ENCODE peak calls at places on chromosome 2, in five cellular contexts. S, A, C, R and L are unnamed samples.

GRCh38 chr2:41283079-41283765 is 764.6 kb upstream of the PKDCC start:
- DNase-seq in A (no peak), S (no peak), C (no peak), R (no peak), L (no peak)

GRCh38 chr2:144330951-144331651 is 188.8 kb downstream of the ZEB2 start:
- DNase-seq in S (no peak), R (no peak), A (no peak), C (peak), L (peak)

GRCh38 chr2:45941758-45942738 is 290.6 kb downstream of the PRKCE start:
- DNase-seq in R (no peak), A (no peak), S (no peak), C (no peak), L (no peak)

GRCh38 chr2:54208364-54209240 is 47.4 kb downstream of the TSPYL6 start:
- DNase-seq in S (no peak), C (no peak), A (no peak), R (no peak), L (no peak)

GRCh38 chr2:235724964-235725603 is 231.2 kb downstream of the AGAP1 start:
- DNase-seq in C (no peak), S (no peak), R (no peak), A (no peak), L (no peak)

GRCh38 chr2:241894681-241895426 is 25.3 kb downstream of the RTP5 start:
- DNase-seq in S (peak), C (no peak), A (no peak), R (no peak), L (no peak)

GRCh38 chr2:132415256-132416079 is 1.1 kb upstream of the GPR39 start:
- DNase-seq in C (no peak), A (peak), S (no peak), R (no peak), L (peak)

GRCh38 chr2:217326238-217327022 is 466.6 kb upstream of the TNP1 start:
- DNase-seq in A (no peak), R (no peak), S (no peak), C (no peak), L (no peak)

GRCh38 chr2:105005601-105006000 is 32.3 kb upstream of the MRPS9 start:
- DNase-seq in S (no peak), C (no peak), A (no peak), R (no peak), L (no peak)

GRCh38 chr2:10601866-10602566 is 87.8 kb downstream of the NOL10 start:
- DNase-seq in R (no peak), C (no peak), A (no peak), S (no peak), L (no peak)

GRCh38 chr2:27323592-27324285 is 842 bp upstream of the MPV17 start:
- DNase-seq in S (no peak), R (no peak), A (no peak), C (peak), L (no peak)

GRCh38 chr2:12330916-12331315 is 385.8 kb upstream of the TRIB2 start:
- DNase-seq in A (no peak), R (no peak), S (no peak), C (no peak), L (peak)

GRCh38 chr2:85893428-85894258 is 4.9 kb upstream of the ST3GAL5 start:
- DNase-seq in A (no peak), C (no peak), S (no peak), R (no peak), L (peak)

GRCh38 chr2:15745907-15746306 is 154.2 kb downstream of the DDX1 start:
- DNase-seq in A (no peak), C (no peak), S (no peak), R (no peak), L (no peak)

GRCh38 chr2:241569831-241570281 is 11.3 kb downstream of the BOK start:
- DNase-seq in C (no peak), S (no peak), R (no peak), A (no peak), L (no peak)

GRCh38 chr2:20366672-20367116 is 16.1 kb upstream of the PUM2 start:
- DNase-seq in R (no peak), A (no peak), C (no peak), S (peak), L (peak)